ENCODE peak calls at places on chromosomes 13 and 19, in seven cellular contexts. One of them, this sample, is unnamed.

GRCh38 chr13:111981006-111981405 is 85.9 kb upstream of the SOX1 start:
- DNase-seq in uterus: no peak
- DNase-seq in left ventricle myocardium inferior: no peak
- DNase-seq in breast epithelium: no peak
- DNase-seq in suprapubic skin: no peak
- DNase-seq in PC-9: no peak
- DNase-seq in thoracic aorta: no peak
- DNase-seq in this sample: no peak

GRCh38 chr19:28020631-28021315 is 1192.2 kb downstream of the UQCRFS1 start:
- DNase-seq in uterus: no peak
- DNase-seq in left ventricle myocardium inferior: no peak
- DNase-seq in breast epithelium: no peak
- DNase-seq in suprapubic skin: no peak
- DNase-seq in PC-9: no peak
- DNase-seq in thoracic aorta: no peak
- DNase-seq in this sample: no peak

GRCh38 chr19:10915511-10916091 is 12.8 kb downstream of the YIPF2 start:
- DNase-seq in uterus: no peak
- DNase-seq in left ventricle myocardium inferior: no peak
- DNase-seq in breast epithelium: no peak
- DNase-seq in suprapubic skin: no peak
- DNase-seq in PC-9: peak; percentile 53
- DNase-seq in thoracic aorta: no peak
- DNase-seq in this sample: no peak

GRCh38 chr13:29540799-29541198 is 54.7 kb downstream of the SLC7A1 start:
- DNase-seq in uterus: no peak
- DNase-seq in left ventricle myocardium inferior: no peak
- DNase-seq in breast epithelium: no peak
- DNase-seq in suprapubic skin: no peak
- DNase-seq in PC-9: no peak
- DNase-seq in thoracic aorta: no peak
- DNase-seq in this sample: no peak

GRCh38 chr13:87459419-87459818 is 211.8 kb upstream of the SLITRK5 start:
- DNase-seq in uterus: no peak
- DNase-seq in left ventricle myocardium inferior: no peak
- DNase-seq in breast epithelium: no peak
- DNase-seq in suprapubic skin: no peak
- DNase-seq in PC-9: no peak
- DNase-seq in thoracic aorta: no peak
- DNase-seq in this sample: no peak

GRCh38 chr19:47226426-47227346 is 4.3 kb downstream of the BBC3 start:
- DNase-seq in uterus: peak; percentile 82
- DNase-seq in left ventricle myocardium inferior: peak; percentile 89
- DNase-seq in breast epithelium: peak; percentile 77
- DNase-seq in suprapubic skin: peak; percentile 94
- DNase-seq in PC-9: peak; percentile 70
- DNase-seq in thoracic aorta: peak; percentile 39
- DNase-seq in this sample: peak; percentile 82

GRCh38 chr13:77544365-77544764 is 8.9 kb downstream of the SCEL start:
- DNase-seq in uterus: peak; percentile 42
- DNase-seq in left ventricle myocardium inferior: peak; percentile 72
- DNase-seq in breast epithelium: peak; percentile 54
- DNase-seq in suprapubic skin: no peak
- DNase-seq in PC-9: no peak
- DNase-seq in thoracic aorta: no peak
- DNase-seq in this sample: peak; percentile 64

GRCh38 chr13:36261976-36262375 is 35.6 kb downstream of the CCDC169 start:
- DNase-seq in uterus: no peak
- DNase-seq in left ventricle myocardium inferior: no peak
- DNase-seq in breast epithelium: no peak
- DNase-seq in suprapubic skin: no peak
- DNase-seq in PC-9: no peak
- DNase-seq in thoracic aorta: no peak
- DNase-seq in this sample: no peak

GRCh38 chr13:113355621-113356020 is 8.3 kb downstream of the GRTP1 start:
- DNase-seq in uterus: no peak
- DNase-seq in left ventricle myocardium inferior: no peak
- DNase-seq in breast epithelium: no peak
- DNase-seq in suprapubic skin: no peak
- DNase-seq in PC-9: no peak
- DNase-seq in thoracic aorta: no peak
- DNase-seq in this sample: no peak

GRCh38 chr13:24270639-24271131 is 38.7 kb upstream of the C1QTNF9 start:
- DNase-seq in uterus: peak; percentile 36
- DNase-seq in left ventricle myocardium inferior: peak; percentile 65
- DNase-seq in breast epithelium: no peak
- DNase-seq in suprapubic skin: no peak
- DNase-seq in PC-9: no peak
- DNase-seq in thoracic aorta: no peak
- DNase-seq in this sample: peak; percentile 70

GRCh38 chr13:114145256-114145655 is 12.8 kb upstream of the RASA3 start:
- DNase-seq in uterus: no peak
- DNase-seq in left ventricle myocardium inferior: no peak
- DNase-seq in breast epithelium: peak; percentile 6
- DNase-seq in suprapubic skin: peak; percentile 46
- DNase-seq in PC-9: no peak
- DNase-seq in thoracic aorta: no peak
- DNase-seq in this sample: no peak

GRCh38 chr13:89650226-89650625 is 1697.3 kb upstream of the MIR17HG start:
- DNase-seq in uterus: no peak
- DNase-seq in left ventricle myocardium inferior: no peak
- DNase-seq in breast epithelium: no peak
- DNase-seq in suprapubic skin: no peak
- DNase-seq in PC-9: no peak
- DNase-seq in thoracic aorta: no peak
- DNase-seq in this sample: no peak

GRCh38 chr19:30795727-30796126 is 423.5 kb downstream of the ZNF536 start:
- DNase-seq in uterus: no peak
- DNase-seq in left ventricle myocardium inferior: no peak
- DNase-seq in breast epithelium: no peak
- DNase-seq in suprapubic skin: no peak
- DNase-seq in PC-9: no peak
- DNase-seq in thoracic aorta: no peak
- DNase-seq in this sample: no peak

DNA sequence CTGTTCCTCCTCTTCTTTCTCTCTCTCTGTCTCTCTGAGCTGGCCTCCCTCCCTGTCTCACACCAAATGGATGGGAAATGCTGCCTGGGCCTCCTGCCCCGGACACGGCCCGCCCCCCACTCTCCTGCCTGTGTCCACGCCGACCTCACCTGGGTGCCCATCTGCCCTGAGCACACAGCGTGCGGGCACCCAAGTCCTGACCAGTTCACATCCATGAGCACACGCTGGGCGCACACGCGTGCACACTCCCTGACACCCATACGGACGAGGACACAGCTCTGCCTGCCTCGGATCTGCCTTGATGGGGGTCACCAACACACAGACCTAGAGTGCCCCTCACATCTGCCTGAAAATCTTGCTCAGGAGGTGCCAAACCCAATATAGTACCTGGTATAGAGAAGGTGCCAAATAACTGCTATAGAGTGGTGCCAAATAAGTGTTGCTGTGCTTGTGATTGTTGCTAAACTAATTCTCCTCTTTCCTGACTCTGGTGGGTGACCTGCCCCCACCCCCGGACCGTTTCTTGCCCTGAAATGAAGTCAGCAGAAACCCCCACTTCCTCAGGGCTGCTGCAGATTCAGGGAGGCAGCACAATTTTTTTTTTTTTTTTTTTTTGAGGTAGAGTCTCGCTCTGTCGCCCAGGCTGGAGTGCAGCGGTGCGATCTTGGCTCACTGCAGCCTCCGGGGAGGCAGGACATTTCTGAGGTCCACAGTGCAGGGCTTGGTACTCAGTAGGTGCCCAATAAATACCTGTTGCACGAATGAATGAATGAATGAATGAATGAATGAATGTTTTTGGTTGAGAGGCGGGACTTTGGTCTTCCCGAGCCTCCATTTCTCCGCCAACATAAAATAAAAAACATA is 4.6 kb downstream of the NFIC start:
- DNase-seq in uterus: no peak
- DNase-seq in left ventricle myocardium inferior: no peak
- DNase-seq in breast epithelium: no peak
- DNase-seq in suprapubic skin: no peak
- DNase-seq in PC-9: no peak
- DNase-seq in thoracic aorta: no peak
- DNase-seq in this sample: no peak
- H3K4me3 ChIP-seq in uterus: peak overlapping the region; percentile 61
- H3K4me3 ChIP-seq in left ventricle myocardium inferior: peak overlapping the region; percentile 89
- H3K4me3 ChIP-seq in breast epithelium: peak overlapping the region; percentile 95
- H3K4me3 ChIP-seq in suprapubic skin: peak overlapping the region; percentile 72
- H3K4me3 ChIP-seq in PC-9: no peak overlapping the region
- H3K4me3 ChIP-seq in thoracic aorta: peak overlapping the region; percentile 99
- H3K4me3 ChIP-seq in this sample: peak overlapping the region; percentile 81

GRCh38 chr19:50329146-50329925 is at the start of gene KCNC3:
- DNase-seq in uterus: peak; percentile 92
- DNase-seq in left ventricle myocardium inferior: peak; percentile 99
- DNase-seq in breast epithelium: peak; percentile 100
- DNase-seq in suprapubic skin: peak; percentile 99
- DNase-seq in PC-9: peak; percentile 86
- DNase-seq in thoracic aorta: peak; percentile 99
- DNase-seq in this sample: peak; percentile 100
- H3K4me1 ChIP-seq in uterus: no peaks in the 10 kb centered on the region
- H3K4me1 ChIP-seq in left ventricle myocardium inferior: peaks cover 64% of the 10 kb centered on the region
- H3K4me1 ChIP-seq in breast epithelium: peaks cover 13% of the 10 kb centered on the region
- H3K4me1 ChIP-seq in suprapubic skin: peaks cover 81% of the 10 kb centered on the region
- H3K4me1 ChIP-seq in PC-9: peaks cover 22% of the 10 kb centered on the region
- H3K4me1 ChIP-seq in thoracic aorta: peaks cover 36% of the 10 kb centered on the region
- H3K4me1 ChIP-seq in this sample: peaks cover 3% of the 10 kb centered on the region

GRCh38 chr19:40610396-40611064 is 9.4 kb downstream of the LTBP4 start:
- DNase-seq in uterus: no peak
- DNase-seq in left ventricle myocardium inferior: peak; percentile 74
- DNase-seq in breast epithelium: peak; percentile 77
- DNase-seq in suprapubic skin: peak; percentile 90
- DNase-seq in PC-9: no peak
- DNase-seq in thoracic aorta: no peak
- DNase-seq in this sample: peak; percentile 79
- H3K4me3 ChIP-seq in uterus: no peak overlapping the region
- H3K4me3 ChIP-seq in left ventricle myocardium inferior: peak overlapping the region; percentile 57
- H3K4me3 ChIP-seq in breast epithelium: peak overlapping the region; percentile 60
- H3K4me3 ChIP-seq in suprapubic skin: peak overlapping the region; percentile 58
- H3K4me3 ChIP-seq in PC-9: peak overlapping the region; percentile 63
- H3K4me3 ChIP-seq in thoracic aorta: peak overlapping the region; percentile 56
- H3K4me3 ChIP-seq in this sample: no peak overlapping the region

GRCh38 chr13:30750036-30750435 is 14.7 kb downstream of the ALOX5AP start:
- DNase-seq in uterus: no peak
- DNase-seq in left ventricle myocardium inferior: no peak
- DNase-seq in breast epithelium: no peak
- DNase-seq in suprapubic skin: no peak
- DNase-seq in PC-9: no peak
- DNase-seq in thoracic aorta: no peak
- DNase-seq in this sample: no peak
- H3K4me1 ChIP-seq in uterus: no peaks in the 10 kb centered on the region
- H3K4me1 ChIP-seq in left ventricle myocardium inferior: peaks cover 38% of the 10 kb centered on the region
- H3K4me1 ChIP-seq in breast epithelium: no peaks in the 10 kb centered on the region
- H3K4me1 ChIP-seq in suprapubic skin: peaks cover 7% of the 10 kb centered on the region
- H3K4me1 ChIP-seq in PC-9: peaks cover 1% of the 10 kb centered on the region
- H3K4me1 ChIP-seq in thoracic aorta: peaks cover 39% of the 10 kb centered on the region
- H3K4me1 ChIP-seq in this sample: peaks cover 14% of the 10 kb centered on the region

DNA sequence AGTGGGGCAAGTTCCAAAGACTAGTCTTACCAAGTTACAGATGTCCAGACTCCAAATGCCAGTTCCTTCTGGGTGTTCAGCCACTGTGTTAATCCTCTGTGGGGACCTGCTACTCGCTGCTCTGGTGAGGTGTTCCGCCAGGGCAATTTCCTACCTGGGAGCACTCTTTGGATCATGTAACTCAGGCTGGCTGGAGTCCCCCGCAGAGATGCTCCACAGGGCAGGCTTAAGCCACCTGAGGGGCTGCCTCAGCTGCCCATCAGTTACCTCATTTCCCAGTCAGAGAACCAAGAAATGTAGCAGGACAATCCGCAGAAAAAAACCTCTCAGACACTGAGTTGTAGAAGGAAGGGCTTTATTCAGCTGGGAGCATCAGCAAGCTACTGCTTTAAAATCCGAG is 133.8 kb downstream of the ZNF737 start:
- DNase-seq in uterus: no peak
- DNase-seq in left ventricle myocardium inferior: no peak
- DNase-seq in breast epithelium: no peak
- DNase-seq in suprapubic skin: no peak
- DNase-seq in PC-9: no peak
- DNase-seq in thoracic aorta: no peak
- DNase-seq in this sample: no peak
- H3K4me3 ChIP-seq in uterus: no peak overlapping the region
- H3K4me3 ChIP-seq in left ventricle myocardium inferior: no peak overlapping the region
- H3K4me3 ChIP-seq in breast epithelium: no peak overlapping the region
- H3K4me3 ChIP-seq in suprapubic skin: no peak overlapping the region
- H3K4me3 ChIP-seq in PC-9: no peak overlapping the region
- H3K4me3 ChIP-seq in thoracic aorta: no peak overlapping the region
- H3K4me3 ChIP-seq in this sample: no peak overlapping the region

GRCh38 chr19:39342647-39343305 is 555 bp downstream of the SAMD4B start:
- DNase-seq in uterus: peak; percentile 41
- DNase-seq in left ventricle myocardium inferior: no peak
- DNase-seq in breast epithelium: no peak
- DNase-seq in suprapubic skin: peak; percentile 80
- DNase-seq in PC-9: no peak
- DNase-seq in thoracic aorta: no peak
- DNase-seq in this sample: peak; percentile 45
- H3K4me1 ChIP-seq in uterus: no peaks in the 10 kb centered on the region
- H3K4me1 ChIP-seq in left ventricle myocardium inferior: peaks cover 71% of the 10 kb centered on the region
- H3K4me1 ChIP-seq in breast epithelium: peaks cover 29% of the 10 kb centered on the region
- H3K4me1 ChIP-seq in suprapubic skin: peaks cover 50% of the 10 kb centered on the region
- H3K4me1 ChIP-seq in PC-9: peaks cover 16% of the 10 kb centered on the region
- H3K4me1 ChIP-seq in thoracic aorta: peaks cover 59% of the 10 kb centered on the region
- H3K4me1 ChIP-seq in this sample: peaks cover 3% of the 10 kb centered on the region